ENCODE peak calls at places on chromosomes 4 and X, in eight cellular contexts. One of them, this sample, is unnamed.

GRCh38 chr4:186808635-186809018 is 85.0 kb upstream of the FAT1 start:
- DNase-seq in WERI-Rb-1: no peak
- DNase-seq in neural progenitor cell: no peak
- DNase-seq in stimulated activated CD4-positive, alpha-beta T cell treated with anti-CD3 and anti-CD28 coated beads, Interleukin-1b, Interleukin-23, amount 100 ng/mL, for 24 hours: no peak
- DNase-seq in T follicular helper cell: no peak
- DNase-seq in HT1080: no peak
- DNase-seq in T-helper 1 cell: no peak
- DNase-seq in NCI-H1105: no peak
- DNase-seq in this sample: no peak

GRCh38 chr4:140743194-140743931 is 12.8 kb downstream of the TBC1D9 start:
- DNase-seq in T-helper 1 cell: no peak
- DNase-seq in neural progenitor cell: peak; percentile 64
- DNase-seq in stimulated activated CD4-positive, alpha-beta T cell treated with anti-CD3 and anti-CD28 coated beads, Interleukin-1b, Interleukin-23, amount 100 ng/mL, for 24 hours: no peak
- DNase-seq in T follicular helper cell: no peak
- DNase-seq in NCI-H1105: no peak
- DNase-seq in HT1080: peak; percentile 68
- DNase-seq in WERI-Rb-1: no peak
- DNase-seq in this sample: peak; percentile 54

GRCh38 chr4:70315928-70316327 is 18.9 kb upstream of the CABS1 start:
- DNase-seq in NCI-H1105: no peak
- DNase-seq in T follicular helper cell: no peak
- DNase-seq in neural progenitor cell: no peak
- DNase-seq in HT1080: no peak
- DNase-seq in T-helper 1 cell: no peak
- DNase-seq in WERI-Rb-1: no peak
- DNase-seq in stimulated activated CD4-positive, alpha-beta T cell treated with anti-CD3 and anti-CD28 coated beads, Interleukin-1b, Interleukin-23, amount 100 ng/mL, for 24 hours: no peak
- DNase-seq in this sample: no peak

GRCh38 chrX:132216806-132217202 is 2.4 kb downstream of the RAP2C start:
- DNase-seq in T-helper 1 cell: peak; percentile 10
- DNase-seq in stimulated activated CD4-positive, alpha-beta T cell treated with anti-CD3 and anti-CD28 coated beads, Interleukin-1b, Interleukin-23, amount 100 ng/mL, for 24 hours: no peak
- DNase-seq in NCI-H1105: peak; percentile 47
- DNase-seq in HT1080: no peak
- DNase-seq in T follicular helper cell: peak; percentile 11
- DNase-seq in WERI-Rb-1: no peak
- DNase-seq in neural progenitor cell: peak; percentile 20
- DNase-seq in this sample: no peak

GRCh38 chr4:151530783-151531182 is 121.8 kb downstream of the FHIP1A start:
- DNase-seq in HT1080: no peak
- DNase-seq in NCI-H1105: no peak
- DNase-seq in neural progenitor cell: no peak
- DNase-seq in stimulated activated CD4-positive, alpha-beta T cell treated with anti-CD3 and anti-CD28 coated beads, Interleukin-1b, Interleukin-23, amount 100 ng/mL, for 24 hours: no peak
- DNase-seq in WERI-Rb-1: no peak
- DNase-seq in T follicular helper cell: no peak
- DNase-seq in T-helper 1 cell: no peak
- DNase-seq in this sample: no peak

GRCh38 chrX:8738588-8739189 is 6.8 kb upstream of the ANOS1 start:
- DNase-seq in NCI-H1105: peak; percentile 42
- DNase-seq in WERI-Rb-1: peak; percentile 45
- DNase-seq in stimulated activated CD4-positive, alpha-beta T cell treated with anti-CD3 and anti-CD28 coated beads, Interleukin-1b, Interleukin-23, amount 100 ng/mL, for 24 hours: no peak
- DNase-seq in T-helper 1 cell: no peak
- DNase-seq in neural progenitor cell: peak; percentile 63
- DNase-seq in HT1080: peak; percentile 13
- DNase-seq in T follicular helper cell: no peak
- DNase-seq in this sample: no peak

GRCh38 chr4:52987401-52988056 is 125.4 kb downstream of the RASL11B start:
- DNase-seq in T-helper 1 cell: no peak
- DNase-seq in NCI-H1105: no peak
- DNase-seq in WERI-Rb-1: no peak
- DNase-seq in stimulated activated CD4-positive, alpha-beta T cell treated with anti-CD3 and anti-CD28 coated beads, Interleukin-1b, Interleukin-23, amount 100 ng/mL, for 24 hours: no peak
- DNase-seq in neural progenitor cell: no peak
- DNase-seq in T follicular helper cell: no peak
- DNase-seq in HT1080: no peak
- DNase-seq in this sample: no peak

GRCh38 chr4:182111586-182111985 is 131.6 kb upstream of the TENM3 start:
- DNase-seq in WERI-Rb-1: no peak
- DNase-seq in T follicular helper cell: no peak
- DNase-seq in HT1080: no peak
- DNase-seq in neural progenitor cell: peak; percentile 10
- DNase-seq in T-helper 1 cell: no peak
- DNase-seq in stimulated activated CD4-positive, alpha-beta T cell treated with anti-CD3 and anti-CD28 coated beads, Interleukin-1b, Interleukin-23, amount 100 ng/mL, for 24 hours: no peak
- DNase-seq in NCI-H1105: no peak
- DNase-seq in this sample: no peak

GRCh38 chr4:138097912-138098600 is 144.1 kb downstream of the SLC7A11 start:
- DNase-seq in NCI-H1105: no peak
- DNase-seq in HT1080: no peak
- DNase-seq in neural progenitor cell: no peak
- DNase-seq in T follicular helper cell: no peak
- DNase-seq in WERI-Rb-1: no peak
- DNase-seq in T-helper 1 cell: no peak
- DNase-seq in stimulated activated CD4-positive, alpha-beta T cell treated with anti-CD3 and anti-CD28 coated beads, Interleukin-1b, Interleukin-23, amount 100 ng/mL, for 24 hours: no peak
- DNase-seq in this sample: no peak

GRCh38 chrX:115367956-115368355 is 78.4 kb downstream of the LUZP4 start:
- DNase-seq in stimulated activated CD4-positive, alpha-beta T cell treated with anti-CD3 and anti-CD28 coated beads, Interleukin-1b, Interleukin-23, amount 100 ng/mL, for 24 hours: no peak
- DNase-seq in T follicular helper cell: no peak
- DNase-seq in WERI-Rb-1: no peak
- DNase-seq in HT1080: peak; percentile 77
- DNase-seq in neural progenitor cell: no peak
- DNase-seq in T-helper 1 cell: no peak
- DNase-seq in NCI-H1105: no peak
- DNase-seq in this sample: no peak

GRCh38 chr4:118904418-118904817 is 15.8 kb downstream of the SYNPO2 start:
- DNase-seq in T-helper 1 cell: no peak
- DNase-seq in T follicular helper cell: no peak
- DNase-seq in NCI-H1105: no peak
- DNase-seq in stimulated activated CD4-positive, alpha-beta T cell treated with anti-CD3 and anti-CD28 coated beads, Interleukin-1b, Interleukin-23, amount 100 ng/mL, for 24 hours: no peak
- DNase-seq in neural progenitor cell: no peak
- DNase-seq in WERI-Rb-1: no peak
- DNase-seq in HT1080: no peak
- DNase-seq in this sample: no peak

GRCh38 chrX:22090181-22090580 is 58.1 kb downstream of the PHEX start:
- DNase-seq in WERI-Rb-1: no peak
- DNase-seq in T follicular helper cell: no peak
- DNase-seq in T-helper 1 cell: no peak
- DNase-seq in NCI-H1105: no peak
- DNase-seq in neural progenitor cell: no peak
- DNase-seq in HT1080: no peak
- DNase-seq in stimulated activated CD4-positive, alpha-beta T cell treated with anti-CD3 and anti-CD28 coated beads, Interleukin-1b, Interleukin-23, amount 100 ng/mL, for 24 hours: no peak
- DNase-seq in this sample: no peak

GRCh38 chrX:17525762-17526555 is 151.0 kb downstream of the NHS start:
- DNase-seq in T-helper 1 cell: no peak
- DNase-seq in T follicular helper cell: no peak
- DNase-seq in WERI-Rb-1: no peak
- DNase-seq in neural progenitor cell: no peak
- DNase-seq in stimulated activated CD4-positive, alpha-beta T cell treated with anti-CD3 and anti-CD28 coated beads, Interleukin-1b, Interleukin-23, amount 100 ng/mL, for 24 hours: no peak
- DNase-seq in NCI-H1105: no peak
- DNase-seq in HT1080: no peak
- DNase-seq in this sample: no peak

GRCh38 chr4:89283226-89283974 is 24.2 kb downstream of the GPRIN3 start:
- DNase-seq in NCI-H1105: no peak
- DNase-seq in T-helper 1 cell: peak; percentile 35
- DNase-seq in stimulated activated CD4-positive, alpha-beta T cell treated with anti-CD3 and anti-CD28 coated beads, Interleukin-1b, Interleukin-23, amount 100 ng/mL, for 24 hours: no peak
- DNase-seq in HT1080: peak; percentile 61
- DNase-seq in WERI-Rb-1: no peak
- DNase-seq in T follicular helper cell: peak; percentile 32
- DNase-seq in neural progenitor cell: no peak
- DNase-seq in this sample: no peak

GRCh38 chr4:1333256-1333655 is 13.8 kb upstream of the UVSSA start:
- DNase-seq in T follicular helper cell: no peak
- DNase-seq in neural progenitor cell: no peak
- DNase-seq in WERI-Rb-1: no peak
- DNase-seq in stimulated activated CD4-positive, alpha-beta T cell treated with anti-CD3 and anti-CD28 coated beads, Interleukin-1b, Interleukin-23, amount 100 ng/mL, for 24 hours: no peak
- DNase-seq in T-helper 1 cell: no peak
- DNase-seq in HT1080: no peak
- DNase-seq in NCI-H1105: no peak
- DNase-seq in this sample: no peak

GRCh38 chr4:48212165-48212564 is 57.5 kb downstream of the TEC start:
- DNase-seq in T follicular helper cell: no peak
- DNase-seq in T-helper 1 cell: no peak
- DNase-seq in NCI-H1105: no peak
- DNase-seq in neural progenitor cell: no peak
- DNase-seq in WERI-Rb-1: no peak
- DNase-seq in HT1080: no peak
- DNase-seq in stimulated activated CD4-positive, alpha-beta T cell treated with anti-CD3 and anti-CD28 coated beads, Interleukin-1b, Interleukin-23, amount 100 ng/mL, for 24 hours: no peak
- DNase-seq in this sample: no peak

GRCh38 chr4:76589402-76589801 is 154.4 kb downstream of the SHROOM3 start:
- DNase-seq in WERI-Rb-1: no peak
- DNase-seq in T follicular helper cell: no peak
- DNase-seq in T-helper 1 cell: no peak
- DNase-seq in stimulated activated CD4-positive, alpha-beta T cell treated with anti-CD3 and anti-CD28 coated beads, Interleukin-1b, Interleukin-23, amount 100 ng/mL, for 24 hours: no peak
- DNase-seq in HT1080: peak; percentile 7
- DNase-seq in neural progenitor cell: peak; percentile 24
- DNase-seq in NCI-H1105: no peak
- DNase-seq in this sample: no peak

GRCh38 chr4:159042097-159042605 is 60.7 kb upstream of the RAPGEF2 start:
- DNase-seq in neural progenitor cell: no peak
- DNase-seq in HT1080: no peak
- DNase-seq in WERI-Rb-1: no peak
- DNase-seq in T follicular helper cell: no peak
- DNase-seq in NCI-H1105: peak; percentile 13
- DNase-seq in stimulated activated CD4-positive, alpha-beta T cell treated with anti-CD3 and anti-CD28 coated beads, Interleukin-1b, Interleukin-23, amount 100 ng/mL, for 24 hours: no peak
- DNase-seq in T-helper 1 cell: no peak
- DNase-seq in this sample: no peak

GRCh38 chr4:71304289-71304850 is 34.5 kb upstream of the SLC4A4 start:
- DNase-seq in NCI-H1105: peak; percentile 4
- DNase-seq in WERI-Rb-1: no peak
- DNase-seq in stimulated activated CD4-positive, alpha-beta T cell treated with anti-CD3 and anti-CD28 coated beads, Interleukin-1b, Interleukin-23, amount 100 ng/mL, for 24 hours: no peak
- DNase-seq in HT1080: no peak
- DNase-seq in T-helper 1 cell: no peak
- DNase-seq in T follicular helper cell: no peak
- DNase-seq in neural progenitor cell: no peak
- DNase-seq in this sample: no peak

GRCh38 chr4:73344106-73344505 is 60.0 kb upstream of the ALB start:
- DNase-seq in WERI-Rb-1: no peak
- DNase-seq in T follicular helper cell: no peak
- DNase-seq in stimulated activated CD4-positive, alpha-beta T cell treated with anti-CD3 and anti-CD28 coated beads, Interleukin-1b, Interleukin-23, amount 100 ng/mL, for 24 hours: no peak
- DNase-seq in T-helper 1 cell: no peak
- DNase-seq in HT1080: no peak
- DNase-seq in NCI-H1105: no peak
- DNase-seq in neural progenitor cell: no peak
- DNase-seq in this sample: no peak

GRCh38 chrX:1451251-1451675 is 1.4 kb downstream of the ASMTL start:
- DNase-seq in neural progenitor cell: no peak
- DNase-seq in WERI-Rb-1: peak; percentile 9
- DNase-seq in HT1080: no peak
- DNase-seq in T-helper 1 cell: no peak
- DNase-seq in NCI-H1105: no peak
- DNase-seq in T follicular helper cell: no peak
- DNase-seq in stimulated activated CD4-positive, alpha-beta T cell treated with anti-CD3 and anti-CD28 coated beads, Interleukin-1b, Interleukin-23, amount 100 ng/mL, for 24 hours: no peak
- DNase-seq in this sample: no peak

GRCh38 chr4:37244583-37245390 is at the start of gene NWD2:
- DNase-seq in T follicular helper cell: no peak
- DNase-seq in WERI-Rb-1: no peak
- DNase-seq in neural progenitor cell: peak; percentile 74
- DNase-seq in HT1080: no peak
- DNase-seq in stimulated activated CD4-positive, alpha-beta T cell treated with anti-CD3 and anti-CD28 coated beads, Interleukin-1b, Interleukin-23, amount 100 ng/mL, for 24 hours: no peak
- DNase-seq in NCI-H1105: no peak
- DNase-seq in T-helper 1 cell: no peak
- DNase-seq in this sample: no peak

GRCh38 chr4:5798447-5798846 is 87.4 kb downstream of the EVC start:
- DNase-seq in T follicular helper cell: no peak
- DNase-seq in neural progenitor cell: no peak
- DNase-seq in T-helper 1 cell: no peak
- DNase-seq in stimulated activated CD4-positive, alpha-beta T cell treated with anti-CD3 and anti-CD28 coated beads, Interleukin-1b, Interleukin-23, amount 100 ng/mL, for 24 hours: no peak
- DNase-seq in WERI-Rb-1: no peak
- DNase-seq in HT1080: no peak
- DNase-seq in NCI-H1105: no peak
- DNase-seq in this sample: no peak

GRCh38 chr4:74420863-74421262 is 24.1 kb upstream of the AREG start:
- DNase-seq in NCI-H1105: no peak
- DNase-seq in T follicular helper cell: no peak
- DNase-seq in HT1080: no peak
- DNase-seq in WERI-Rb-1: no peak
- DNase-seq in T-helper 1 cell: no peak
- DNase-seq in stimulated activated CD4-positive, alpha-beta T cell treated with anti-CD3 and anti-CD28 coated beads, Interleukin-1b, Interleukin-23, amount 100 ng/mL, for 24 hours: no peak
- DNase-seq in neural progenitor cell: no peak
- DNase-seq in this sample: no peak

GRCh38 chr4:70841951-70842350 is 2.3 kb upstream of the GRSF1 start:
- DNase-seq in neural progenitor cell: no peak
- DNase-seq in T-helper 1 cell: no peak
- DNase-seq in stimulated activated CD4-positive, alpha-beta T cell treated with anti-CD3 and anti-CD28 coated beads, Interleukin-1b, Interleukin-23, amount 100 ng/mL, for 24 hours: no peak
- DNase-seq in HT1080: no peak
- DNase-seq in NCI-H1105: no peak
- DNase-seq in WERI-Rb-1: no peak
- DNase-seq in T follicular helper cell: no peak
- DNase-seq in this sample: no peak

GRCh38 chrX:5644786-5645185 is 583.9 kb downstream of the NLGN4X start:
- DNase-seq in stimulated activated CD4-positive, alpha-beta T cell treated with anti-CD3 and anti-CD28 coated beads, Interleukin-1b, Interleukin-23, amount 100 ng/mL, for 24 hours: no peak
- DNase-seq in HT1080: no peak
- DNase-seq in T-helper 1 cell: no peak
- DNase-seq in neural progenitor cell: no peak
- DNase-seq in T follicular helper cell: no peak
- DNase-seq in NCI-H1105: peak; percentile 1
- DNase-seq in WERI-Rb-1: no peak
- DNase-seq in this sample: no peak

GRCh38 chr4:79198886-79199591 is 126.8 kb downstream of the NAA11 start:
- DNase-seq in T follicular helper cell: no peak
- DNase-seq in T-helper 1 cell: no peak
- DNase-seq in HT1080: no peak
- DNase-seq in WERI-Rb-1: no peak
- DNase-seq in neural progenitor cell: no peak
- DNase-seq in stimulated activated CD4-positive, alpha-beta T cell treated with anti-CD3 and anti-CD28 coated beads, Interleukin-1b, Interleukin-23, amount 100 ng/mL, for 24 hours: no peak
- DNase-seq in NCI-H1105: peak; percentile 68
- DNase-seq in this sample: no peak

GRCh38 chr4:5753366-5753765 is 42.4 kb downstream of the EVC start:
- DNase-seq in WERI-Rb-1: no peak
- DNase-seq in NCI-H1105: no peak
- DNase-seq in T follicular helper cell: no peak
- DNase-seq in T-helper 1 cell: no peak
- DNase-seq in stimulated activated CD4-positive, alpha-beta T cell treated with anti-CD3 and anti-CD28 coated beads, Interleukin-1b, Interleukin-23, amount 100 ng/mL, for 24 hours: no peak
- DNase-seq in HT1080: no peak
- DNase-seq in neural progenitor cell: no peak
- DNase-seq in this sample: no peak

GRCh38 chr4:169249214-169249973 is 21.4 kb downstream of the SH3RF1 start:
- DNase-seq in T follicular helper cell: no peak
- DNase-seq in T-helper 1 cell: no peak
- DNase-seq in WERI-Rb-1: no peak
- DNase-seq in HT1080: no peak
- DNase-seq in stimulated activated CD4-positive, alpha-beta T cell treated with anti-CD3 and anti-CD28 coated beads, Interleukin-1b, Interleukin-23, amount 100 ng/mL, for 24 hours: no peak
- DNase-seq in NCI-H1105: no peak
- DNase-seq in neural progenitor cell: no peak
- DNase-seq in this sample: no peak

GRCh38 chr4:137300776-137301175 is 231.5 kb downstream of the PCDH18 start:
- DNase-seq in WERI-Rb-1: no peak
- DNase-seq in T follicular helper cell: no peak
- DNase-seq in HT1080: no peak
- DNase-seq in T-helper 1 cell: no peak
- DNase-seq in neural progenitor cell: no peak
- DNase-seq in stimulated activated CD4-positive, alpha-beta T cell treated with anti-CD3 and anti-CD28 coated beads, Interleukin-1b, Interleukin-23, amount 100 ng/mL, for 24 hours: no peak
- DNase-seq in NCI-H1105: no peak
- DNase-seq in this sample: no peak

GRCh38 chrX:38165023-38165422 is 55.6 kb downstream of the SRPX start:
- DNase-seq in stimulated activated CD4-positive, alpha-beta T cell treated with anti-CD3 and anti-CD28 coated beads, Interleukin-1b, Interleukin-23, amount 100 ng/mL, for 24 hours: no peak
- DNase-seq in neural progenitor cell: no peak
- DNase-seq in T-helper 1 cell: no peak
- DNase-seq in WERI-Rb-1: no peak
- DNase-seq in NCI-H1105: no peak
- DNase-seq in T follicular helper cell: no peak
- DNase-seq in HT1080: no peak
- DNase-seq in this sample: no peak

GRCh38 chrX:134528936-134529335 is 69.0 kb downstream of the HPRT1 start:
- DNase-seq in T follicular helper cell: no peak
- DNase-seq in stimulated activated CD4-positive, alpha-beta T cell treated with anti-CD3 and anti-CD28 coated beads, Interleukin-1b, Interleukin-23, amount 100 ng/mL, for 24 hours: no peak
- DNase-seq in NCI-H1105: no peak
- DNase-seq in neural progenitor cell: no peak
- DNase-seq in T-helper 1 cell: no peak
- DNase-seq in WERI-Rb-1: no peak
- DNase-seq in HT1080: no peak
- DNase-seq in this sample: no peak

GRCh38 chr4:184792950-184793555 is 32.7 kb downstream of the ACSL1 start:
- DNase-seq in T follicular helper cell: peak; percentile 3
- DNase-seq in HT1080: peak; percentile 99
- DNase-seq in stimulated activated CD4-positive, alpha-beta T cell treated with anti-CD3 and anti-CD28 coated beads, Interleukin-1b, Interleukin-23, amount 100 ng/mL, for 24 hours: peak; percentile 21
- DNase-seq in neural progenitor cell: no peak
- DNase-seq in WERI-Rb-1: no peak
- DNase-seq in NCI-H1105: no peak
- DNase-seq in T-helper 1 cell: no peak
- DNase-seq in this sample: no peak

GRCh38 chr4:87270144-87270543 is 49.7 kb upstream of the KLHL8 start:
- DNase-seq in neural progenitor cell: peak; percentile 59
- DNase-seq in T follicular helper cell: no peak
- DNase-seq in WERI-Rb-1: peak; percentile 24
- DNase-seq in stimulated activated CD4-positive, alpha-beta T cell treated with anti-CD3 and anti-CD28 coated beads, Interleukin-1b, Interleukin-23, amount 100 ng/mL, for 24 hours: no peak
- DNase-seq in NCI-H1105: peak; percentile 21
- DNase-seq in HT1080: peak; percentile 55
- DNase-seq in T-helper 1 cell: no peak
- DNase-seq in this sample: no peak